ENCODE peak calls at places on chromosomes 6 and 20, in four cellular contexts. One of them, this sample, is unnamed.

GRCh38 chr6:43677759-43678158 is 9.8 kb downstream of the MRPS18A start:
- DNase-seq in tibial nerve: no peak
- DNase-seq in vagina: no peak
- DNase-seq in spleen: no peak
- DNase-seq in this sample: no peak

GRCh38 chr6:136550330-136551071 is at the start of gene MAP7:
- DNase-seq in tibial nerve: no peak
- DNase-seq in vagina: no peak
- DNase-seq in spleen: peak
- DNase-seq in this sample: no peak

GRCh38 chr6:116139917-116140316 is 14.0 kb upstream of the COL10A1 start:
- DNase-seq in tibial nerve: no peak
- DNase-seq in vagina: no peak
- DNase-seq in spleen: no peak
- DNase-seq in this sample: no peak

GRCh38 chr6:5851261-5851757 is 155.4 kb downstream of the NRN1 start:
- DNase-seq in tibial nerve: no peak
- DNase-seq in vagina: no peak
- DNase-seq in spleen: peak
- DNase-seq in this sample: no peak

GRCh38 chr6:116370328-116370716 is 425 bp upstream of the DSE start:
- DNase-seq in tibial nerve: no peak
- DNase-seq in vagina: peak
- DNase-seq in spleen: no peak
- DNase-seq in this sample: no peak

GRCh38 chr6:90079555-90080490 is 185.6 kb downstream of the GJA10 start:
- DNase-seq in tibial nerve: no peak
- DNase-seq in vagina: no peak
- DNase-seq in spleen: no peak
- DNase-seq in this sample: no peak

GRCh38 chr6:116220172-116220571 is 33.7 kb downstream of the TSPYL4 start:
- DNase-seq in tibial nerve: no peak
- DNase-seq in vagina: no peak
- DNase-seq in spleen: no peak
- DNase-seq in this sample: no peak

GRCh38 chr6:43801489-43802181 is 31.6 kb downstream of the VEGFA start:
- DNase-seq in tibial nerve: no peak
- DNase-seq in vagina: no peak
- DNase-seq in spleen: peak
- DNase-seq in this sample: no peak

GRCh38 chr6:31711233-31711632 is 3.9 kb upstream of the LY6G6D start:
- DNase-seq in tibial nerve: no peak
- DNase-seq in vagina: no peak
- DNase-seq in spleen: no peak
- DNase-seq in this sample: no peak
- TF ChIP-seq POLR2A in tibial nerve: no peak
- TF ChIP-seq POLR2A in vagina: no peak
- TF ChIP-seq POLR2A in spleen: no peak
- TF ChIP-seq POLR2A in this sample: no peak

DNA sequence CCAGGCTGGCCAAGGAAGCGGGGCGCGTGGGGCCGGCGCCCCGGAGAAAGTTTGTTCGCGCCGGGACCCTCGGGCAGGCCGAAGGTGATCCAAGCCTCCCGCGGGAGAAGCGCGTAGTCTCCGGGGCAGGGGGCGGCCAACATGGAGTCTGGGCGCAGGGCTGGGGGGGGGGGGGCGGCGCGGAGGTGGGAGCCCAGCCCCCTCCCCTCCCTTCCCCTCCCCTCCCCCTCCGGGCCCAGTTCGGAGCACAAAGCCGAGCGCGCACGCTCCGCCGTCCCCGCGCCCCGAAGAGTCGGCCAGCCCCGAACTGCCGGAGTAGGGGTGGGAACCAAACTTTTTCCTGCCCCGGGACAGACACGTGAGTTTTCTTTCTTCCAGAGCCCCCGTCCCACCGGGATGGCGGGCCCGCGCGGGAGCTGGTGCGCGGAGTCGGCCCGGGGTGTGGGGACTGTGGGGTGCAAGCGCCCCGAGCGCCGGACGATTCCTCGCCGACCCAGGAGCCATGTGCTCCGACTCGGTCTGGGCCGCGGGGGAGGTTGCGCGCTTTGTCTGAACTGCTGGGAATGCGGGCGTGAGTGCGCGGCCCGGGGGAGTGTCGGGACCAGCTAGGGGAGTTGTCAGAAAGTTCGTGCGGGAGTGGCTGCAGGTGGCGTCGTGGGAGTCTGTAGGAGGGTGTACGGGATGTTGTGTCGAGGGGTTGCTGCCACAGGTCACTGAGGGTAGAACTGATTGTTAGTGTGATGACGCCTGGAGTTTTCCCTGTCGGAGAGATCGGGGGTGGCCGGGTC is 1.1 kb downstream of the TGIF2 start:
- DNase-seq in tibial nerve: no peak
- DNase-seq in vagina: no peak
- DNase-seq in spleen: peak
- DNase-seq in this sample: no peak
- TF ChIP-seq POLR2A in tibial nerve: no peak
- TF ChIP-seq POLR2A in vagina: no peak
- TF ChIP-seq POLR2A in spleen: no peak
- TF ChIP-seq POLR2A in this sample: no peak

DNA sequence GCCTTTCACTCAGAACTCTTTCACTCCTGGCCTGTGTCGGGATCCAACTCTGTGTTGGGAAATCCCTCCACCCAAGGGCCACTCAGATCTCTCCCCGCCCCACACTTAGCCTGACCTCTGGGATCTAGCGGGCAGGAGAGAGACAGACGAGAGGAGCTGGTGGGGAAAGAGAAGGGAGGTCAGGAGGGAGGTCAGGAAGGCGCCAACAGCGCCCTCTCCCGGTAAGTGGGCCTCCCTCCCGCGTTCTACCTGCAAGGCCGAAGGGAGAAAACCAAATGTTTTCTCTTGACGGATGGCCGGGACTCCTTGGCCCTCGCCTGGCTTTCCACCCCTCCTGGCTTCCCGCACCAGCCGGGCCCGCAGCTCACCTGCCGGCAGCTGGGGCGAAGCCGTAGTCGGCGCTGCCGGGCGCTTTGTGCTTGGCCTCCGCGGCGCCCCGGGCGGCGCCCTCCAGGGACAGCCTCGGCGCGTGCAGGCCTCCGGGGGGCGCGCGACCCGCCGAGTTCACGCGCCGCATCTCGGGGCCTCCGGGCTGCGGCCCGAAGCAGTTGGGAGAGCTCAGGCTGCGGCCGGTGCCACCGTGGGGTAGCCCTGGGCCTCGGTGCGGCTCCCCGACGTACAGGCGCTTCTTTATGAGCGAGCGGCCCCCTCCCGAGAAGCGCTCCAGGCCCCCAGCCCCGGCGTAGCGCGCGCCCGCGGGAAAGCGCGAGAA is 38.2 kb downstream of the C6orf132 start:
- DNase-seq in tibial nerve: peak
- DNase-seq in vagina: no peak
- DNase-seq in spleen: peak
- DNase-seq in this sample: no peak
- TF ChIP-seq POLR2A in tibial nerve: no peak
- TF ChIP-seq POLR2A in vagina: no peak
- TF ChIP-seq POLR2A in spleen: no peak
- TF ChIP-seq POLR2A in this sample: no peak

GRCh38 chr6:163414367-163415175 is at the start of gene QKI:
- DNase-seq in tibial nerve: peak
- DNase-seq in vagina: no peak
- DNase-seq in spleen: peak
- DNase-seq in this sample: no peak
- TF ChIP-seq POLR2A in tibial nerve: peak
- TF ChIP-seq POLR2A in vagina: no peak
- TF ChIP-seq POLR2A in spleen: peak
- TF ChIP-seq POLR2A in this sample: peak

GRCh38 chr6:26270121-26270861 is 94.7 kb upstream of the BTN3A2 start:
- DNase-seq in tibial nerve: no peak
- DNase-seq in vagina: no peak
- DNase-seq in spleen: no peak
- DNase-seq in this sample: no peak
- TF ChIP-seq POLR2A in tibial nerve: no peak
- TF ChIP-seq POLR2A in vagina: no peak
- TF ChIP-seq POLR2A in spleen: no peak
- TF ChIP-seq POLR2A in this sample: no peak

DNA sequence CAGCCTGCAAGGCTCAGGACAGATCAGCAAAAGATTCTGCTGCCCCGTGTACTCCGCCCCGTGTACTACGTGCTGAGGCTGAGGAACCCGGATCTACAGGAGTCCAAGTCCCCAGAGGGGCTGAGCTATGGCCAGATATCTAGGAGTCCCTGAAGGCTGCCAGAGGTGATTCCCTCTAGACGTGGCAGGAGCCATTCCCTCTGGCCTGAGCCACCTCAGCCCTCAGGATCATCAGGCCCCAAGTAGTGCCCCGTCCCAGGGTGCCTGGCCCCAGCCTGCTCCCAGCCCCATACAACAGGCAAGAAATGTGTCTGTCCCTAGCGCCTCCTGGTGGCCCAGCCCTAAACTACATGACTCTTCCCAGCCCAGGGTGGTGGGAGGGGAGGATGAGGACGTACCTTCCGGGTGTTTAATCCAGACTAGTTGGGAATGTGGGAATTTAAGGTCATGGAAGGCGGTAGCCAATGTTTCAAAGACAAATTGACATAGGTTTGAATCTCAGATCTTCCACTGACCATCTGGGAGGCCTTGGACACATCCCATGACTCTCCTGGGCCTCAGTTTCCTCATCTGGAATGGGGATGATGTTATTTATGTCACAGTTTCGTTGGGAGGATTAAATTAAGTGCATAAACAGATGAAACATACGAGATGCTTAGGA is 49.4 kb upstream of the PTPN1 start:
- DNase-seq in tibial nerve: peak
- DNase-seq in vagina: no peak
- DNase-seq in spleen: peak
- DNase-seq in this sample: peak
- TF ChIP-seq POLR2A in tibial nerve: no peak
- TF ChIP-seq POLR2A in vagina: no peak
- TF ChIP-seq POLR2A in spleen: no peak
- TF ChIP-seq POLR2A in this sample: no peak

GRCh38 chr6:3789018-3789895 is 37.7 kb upstream of the PXDC1 start:
- DNase-seq in tibial nerve: no peak
- DNase-seq in vagina: peak
- DNase-seq in spleen: no peak
- DNase-seq in this sample: no peak
- TF ChIP-seq POLR2A in tibial nerve: no peak
- TF ChIP-seq POLR2A in vagina: no peak
- TF ChIP-seq POLR2A in spleen: no peak
- TF ChIP-seq POLR2A in this sample: no peak

GRCh38 chr6:31776961-31777666 is at the start of gene VWA7:
- DNase-seq in tibial nerve: no peak
- DNase-seq in vagina: no peak
- DNase-seq in spleen: peak
- DNase-seq in this sample: peak
- TF ChIP-seq POLR2A in tibial nerve: no peak
- TF ChIP-seq POLR2A in vagina: no peak
- TF ChIP-seq POLR2A in spleen: no peak
- TF ChIP-seq POLR2A in this sample: no peak

GRCh38 chr6:15621203-15622044 is 41.4 kb downstream of the DTNBP1 start:
- DNase-seq in tibial nerve: peak
- DNase-seq in vagina: no peak
- DNase-seq in spleen: peak
- DNase-seq in this sample: no peak
- TF ChIP-seq POLR2A in tibial nerve: no peak
- TF ChIP-seq POLR2A in vagina: no peak
- TF ChIP-seq POLR2A in spleen: no peak
- TF ChIP-seq POLR2A in this sample: no peak